ENCODE peak calls at places on chromosomes 12 and 14, in ten cellular contexts. P is colonic mucosa, L is body of pancreas, O is Panc1, V is ovary, E is right atrium auricular region, Z is heart right ventricle, X is H1, J is K562, Y is DND-41. S is an unnamed sample.
A peak's percentile ranks its signal among the peaks of the same experiment; 100 is the strongest.

GRCh38 chr12:4701863-4702262 is 18.3 kb upstream of the GALNT8 start:
- DNase-seq in P (no peak), L (no peak), O (no peak), V (no peak), E (no peak), Z (no peak), X (no peak), J (no peak), Y (no peak), S (no peak)

GRCh38 chr14:63614964-63615363 is 26.7 kb downstream of the WDR89 start:
- DNase-seq in P (no peak), L (no peak), O (no peak), V (no peak), E (no peak), Z (no peak), X (no peak), J (no peak), Y (no peak), S (no peak)

GRCh38 chr14:65910108-65910507 is 497.6 kb downstream of the FUT8 start:
- DNase-seq in P (no peak), L (no peak), O (no peak), V (no peak), E (no peak), Z (no peak), X (no peak), J (no peak), Y (no peak), S (no peak)

GRCh38 chr12:75750950-75751349 is 239.5 kb upstream of the KRR1 start:
- DNase-seq in P (no peak), L (no peak), O (no peak), V (no peak), E (no peak), Z (no peak), X (no peak), J (no peak), Y (no peak), S (no peak)

GRCh38 chr12:102879144-102879763 is 37.8 kb downstream of the PAH start:
- DNase-seq in P (no peak), L (peak; percentile 35), O (peak; percentile 15), V (no peak), E (peak; percentile 76), Z (no peak), X (peak; percentile 57), J (peak; percentile 17), Y (peak; percentile 5), S (peak; percentile 67)

GRCh38 chr12:10027311-10028099 is 3.0 kb upstream of the CLEC9A start:
- DNase-seq in P (no peak), L (no peak), O (no peak), V (no peak), E (no peak), Z (no peak), X (no peak), J (no peak), Y (no peak), S (peak; percentile 32)

GRCh38 chr12:63034601-63035000 is 99.7 kb upstream of the PPM1H start:
- DNase-seq in P (no peak), L (no peak), O (no peak), V (no peak), E (no peak), Z (no peak), X (no peak), J (no peak), Y (no peak), S (no peak)

GRCh38 chr14:63362305-63362914 is 43.7 kb upstream of the GPHB5 start:
- DNase-seq in P (peak; percentile 37), L (no peak), O (no peak), V (no peak), E (no peak), Z (no peak), X (no peak), J (no peak), Y (no peak), S (no peak)

GRCh38 chr12:94994312-94994711 is 9.2 kb downstream of the NDUFA12 start:
- DNase-seq in P (no peak), L (no peak), O (peak; percentile 15), V (no peak), E (no peak), Z (no peak), X (no peak), J (no peak), Y (no peak), S (no peak)

GRCh38 chr14:100605230-100605629 is 18.0 kb upstream of the BEGAIN start:
- DNase-seq in P (no peak), L (no peak), O (no peak), V (no peak), E (no peak), Z (no peak), X (no peak), J (no peak), Y (no peak), S (no peak)

GRCh38 chr12:22505826-22506225 is 38.5 kb downstream of the C2CD5 start:
- DNase-seq in P (no peak), L (no peak), O (no peak), V (no peak), E (no peak), Z (no peak), X (no peak), J (no peak), Y (no peak), S (no peak)

GRCh38 chr12:109783965-109784244 is 49.3 kb downstream of the TRPV4 start:
- DNase-seq in P (no peak), L (no peak), O (no peak), V (no peak), E (no peak), Z (no peak), X (no peak), J (no peak), Y (no peak), S (no peak)

GRCh38 chr12:28172434-28173030 is 17.7 kb upstream of the CCDC91 start:
- DNase-seq in P (peak; percentile 33), L (peak; percentile 27), O (peak; percentile 59), V (no peak), E (no peak), Z (no peak), X (no peak), J (peak; percentile 24), Y (peak; percentile 40), S (peak; percentile 11)

GRCh38 chr14:103855734-103856095 is 8.3 kb upstream of the PPP1R13B start:
- DNase-seq in P (no peak), L (no peak), O (no peak), V (no peak), E (no peak), Z (no peak), X (no peak), J (no peak), Y (no peak), S (no peak)

GRCh38 chr12:76489737-76490136 is 69.8 kb downstream of the OSBPL8 start:
- DNase-seq in P (no peak), L (no peak), O (no peak), V (no peak), E (no peak), Z (no peak), X (no peak), J (no peak), Y (no peak), S (no peak)

GRCh38 chr12:19244312-19244711 is 114.8 kb downstream of the PLEKHA5 start:
- DNase-seq in P (no peak), L (no peak), O (no peak), V (no peak), E (no peak), Z (no peak), X (no peak), J (no peak), Y (no peak), S (no peak)

DNA sequence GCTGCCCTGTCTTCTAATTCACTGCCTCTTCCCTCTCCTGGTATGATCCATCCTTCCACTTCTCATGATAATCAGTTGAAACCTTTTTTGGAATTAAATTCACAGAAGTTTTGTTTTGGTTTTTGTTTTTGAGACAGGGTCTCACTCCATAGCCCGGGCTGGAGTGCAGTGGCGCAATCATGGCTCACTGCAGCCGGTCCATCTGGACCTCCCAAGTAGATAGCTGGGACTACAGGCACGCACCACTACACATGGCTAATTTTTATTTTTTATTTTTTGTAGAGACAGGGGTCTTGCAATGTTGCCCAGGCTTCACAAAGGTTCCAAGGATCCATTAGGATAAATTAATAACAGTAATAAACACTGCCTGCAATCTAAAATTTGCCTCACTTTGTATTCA is 164.3 kb downstream of the PRKCH start:
- DNase-seq in P (no peak), L (no peak), O (no peak), V (no peak), E (no peak), Z (no peak), X (no peak), J (no peak), Y (no peak), S (no peak)
- H3K27ac ChIP-seq in P (no peak overlapping the region), L (peak overlapping the region; percentile 74), O (no peak overlapping the region), V (no peak overlapping the region), E (no peak overlapping the region), Z (no peak overlapping the region), X (no peak overlapping the region), J (no peak overlapping the region), Y (no peak overlapping the region), S (no peak overlapping the region)

DNA sequence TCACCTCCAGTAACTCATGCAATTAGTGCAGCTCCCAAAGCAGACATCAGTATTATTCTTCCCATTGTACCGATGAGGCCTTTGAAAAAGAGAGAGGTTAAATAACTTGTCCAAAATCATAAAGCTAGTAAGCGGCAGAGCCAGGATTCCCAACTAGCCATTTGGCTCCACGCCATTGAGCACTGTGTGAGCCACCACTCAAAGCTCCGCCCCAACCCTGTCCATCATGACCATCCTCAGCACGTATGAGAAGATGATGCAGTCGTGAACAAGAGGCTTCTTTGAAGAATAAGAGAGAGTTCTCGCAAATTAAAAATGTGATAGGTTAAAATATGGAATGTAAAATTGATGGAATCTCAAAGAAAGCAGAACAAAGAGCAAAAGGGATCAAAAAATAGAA is 14.6 kb downstream of the CLMN start:
- DNase-seq in P (no peak), L (no peak), O (no peak), V (no peak), E (no peak), Z (no peak), X (no peak), J (no peak), Y (no peak), S (no peak)
- H3K4me1 ChIP-seq in P (no peaks in the 10 kb centered on the region), L (peaks cover 89% of the 10 kb centered on the region), O (peaks cover 16% of the 10 kb centered on the region), V (no peaks in the 10 kb centered on the region), E (no peaks in the 10 kb centered on the region), Z (peaks cover 67% of the 10 kb centered on the region), X (no peaks in the 10 kb centered on the region), J (no peaks in the 10 kb centered on the region), Y (no peaks in the 10 kb centered on the region), S (no peaks in the 10 kb centered on the region)

GRCh38 chr14:95683793-95684192 is 2.4 kb upstream of the TCL1B start:
- DNase-seq in P (peak; percentile 22), L (peak; percentile 30), O (peak; percentile 35), V (no peak), E (no peak), Z (no peak), X (peak; percentile 74), J (no peak), Y (peak; percentile 15), S (peak; percentile 69)
- TF ChIP-seq CTCF in P (peak; percentile 54), L (peak; percentile 60), O (peak; percentile 63), V (no peak), E (no peak), Z (peak; percentile 62), X (peak; percentile 94), J (peak; percentile 30), Y (peak; percentile 62), S (peak; percentile 65)

GRCh38 chr14:71799831-71800230 is 132.4 kb upstream of the RGS6 start:
- DNase-seq in P (no peak), L (no peak), O (no peak), V (no peak), E (no peak), Z (no peak), X (no peak), J (no peak), Y (no peak), S (no peak)

GRCh38 chr14:71800878-71801277 is 131.4 kb upstream of the RGS6 start:
- DNase-seq in P (no peak), L (no peak), O (no peak), V (no peak), E (no peak), Z (no peak), X (no peak), J (no peak), Y (peak; percentile 50), S (no peak)

GRCh38 chr14:71803539-71804260 is 128.5 kb upstream of the RGS6 start:
- DNase-seq in P (no peak), L (no peak), O (peak; percentile 2), V (no peak), E (no peak), Z (no peak), X (no peak), J (no peak), Y (no peak), S (peak; percentile 27)
- H3K27ac ChIP-seq in P (no peak overlapping the region), L (no peak overlapping the region), O (no peak overlapping the region), V (no peak overlapping the region), E (no peak overlapping the region), Z (no peak overlapping the region), X (no peak overlapping the region), J (no peak overlapping the region), Y (no peak overlapping the region), S (peak overlapping the region; percentile 92)

S was measured in adrenal gland.